ENCODE peak calls at places on chromosomes 16 and 17, in six cellular contexts. X is colonic mucosa, W is aorta, D is cardiac muscle cell, C is left lung, F is SK-N-SH. G is an unnamed sample.
A peak's percentile ranks its signal among the peaks of the same experiment; 100 is the strongest.

GRCh38 chr16:31404353-31405064 is 11.4 kb downstream of the ITGAD start:
- DNase-seq in W (no peak), X (no peak), F (no peak), C (no peak), D (no peak), G (no peak)

GRCh38 chr17:78484300-78485159 is 92.7 kb downstream of the DNAH17 start:
- DNase-seq in C (peak; percentile 90), W (no peak), D (peak; percentile 32), F (no peak), X (peak; percentile 69), G (peak; percentile 39)

GRCh38 chr17:64503341-64503740 is 2.7 kb downstream of the DDX5 start:
- DNase-seq in C (no peak), W (no peak), D (no peak), X (no peak), F (no peak), G (no peak)

GRCh38 chr17:49358638-49359247 is 3.3 kb downstream of the ZNF652 start:
- DNase-seq in D (peak; percentile 7), F (no peak), W (no peak), X (no peak), C (no peak), G (no peak)

GRCh38 chr17:73165616-73166404 is 1.0 kb downstream of the SSTR2 start:
- DNase-seq in F (peak; percentile 75), W (no peak), D (no peak), X (no peak), C (no peak), G (no peak)

GRCh38 chr17:43360376-43360738 is 38.4 kb upstream of the ARL4D start:
- DNase-seq in D (no peak), W (no peak), F (peak; percentile 44), C (no peak), X (peak; percentile 39), G (peak; percentile 77)

GRCh38 chr17:50071692-50072091 is 15.8 kb downstream of the ITGA3 start:
- DNase-seq in X (no peak), C (no peak), D (no peak), F (no peak), W (no peak), G (no peak)

GRCh38 chr17:44794699-44795413 is 35.2 kb downstream of the GJC1 start:
- DNase-seq in F (no peak), D (no peak), C (no peak), W (no peak), X (no peak), G (no peak)

GRCh38 chr17:42536372-42537155 is 523 bp downstream of the NAGLU start:
- DNase-seq in X (peak; percentile 90), F (peak; percentile 92), W (peak; percentile 96), C (peak; percentile 98), D (peak; percentile 87), G (peak; percentile 52)

GRCh38 chr17:32917081-32917480 is 10.9 kb upstream of the TMEM98 start:
- DNase-seq in X (no peak), W (no peak), D (no peak), F (no peak), C (no peak), G (no peak)

GRCh38 chr16:12426122-12426521 is 377.6 kb downstream of the CPPED1 start:
- DNase-seq in W (no peak), D (no peak), F (peak; percentile 54), X (no peak), C (no peak), G (no peak)

GRCh38 chr17:51425793-51426192 is 165.4 kb downstream of the UTP18 start:
- DNase-seq in D (no peak), W (no peak), C (no peak), F (no peak), X (no peak), G (no peak)

GRCh38 chr16:3274490-3274889 is 8.8 kb upstream of the ZNF263 start:
- DNase-seq in D (peak; percentile 32), F (no peak), C (no peak), X (no peak), W (no peak), G (no peak)

GRCh38 chr17:53472586-53472985 is 350.1 kb upstream of the KIF2B start:
- DNase-seq in D (no peak), C (no peak), F (no peak), X (no peak), W (no peak), G (no peak)

GRCh38 chr17:30549864-30550511 is 72.8 kb downstream of the GOSR1 start:
- DNase-seq in X (no peak), D (no peak), W (no peak), F (no peak), C (no peak), G (no peak)

GRCh38 chr16:74756203-74756602 is 18.4 kb downstream of the FA2H start:
- DNase-seq in X (no peak), F (no peak), W (peak; percentile 42), C (peak; percentile 59), D (peak; percentile 44), G (no peak)

GRCh38 chr17:5011928-5012327 is 14.2 kb downstream of the KIF1C start:
- DNase-seq in X (no peak), F (no peak), C (no peak), W (no peak), D (no peak), G (no peak)

GRCh38 chr17:40327735-40328385 is 18.9 kb downstream of the RARA start:
- DNase-seq in C (peak; percentile 78), W (no peak), X (peak; percentile 42), F (no peak), D (no peak), G (no peak)

DNA sequence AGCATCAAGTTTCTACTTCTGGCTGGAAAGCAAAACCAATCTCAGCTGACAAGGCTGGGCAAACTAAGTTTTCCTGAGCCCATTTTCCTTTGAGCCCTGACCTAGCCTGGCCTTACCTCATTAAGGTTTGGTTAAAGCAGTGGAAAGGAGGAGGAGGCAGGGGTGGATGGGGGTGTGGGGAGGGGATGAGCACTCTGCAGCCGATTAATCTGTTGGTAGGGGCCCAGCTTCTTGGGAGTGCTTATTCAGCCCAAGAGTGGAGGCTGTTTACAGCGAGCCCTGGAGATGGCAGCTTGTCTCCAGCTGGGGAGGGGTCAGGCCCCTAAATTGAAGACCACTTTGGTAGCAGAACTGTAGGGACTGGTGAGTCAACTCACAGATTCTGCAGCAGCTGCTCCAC is 12.0 kb downstream of the SMCR8 start:
- DNase-seq in F (no peak), C (no peak), D (no peak), X (no peak), W (no peak), G (no peak)
- H3K36me3 ChIP-seq in F (peaks cover 12% of the 10 kb centered on the region), C (no peaks in the 10 kb centered on the region), D (peaks cover 13% of the 10 kb centered on the region), X (peaks cover 4% of the 10 kb centered on the region), W (peaks cover 3% of the 10 kb centered on the region), G (peaks cover 59% of the 10 kb centered on the region)

GRCh38 chr17:17783825-17784598 is 52.8 kb downstream of the SREBF1 start:
- DNase-seq in X (peak; percentile 50), D (peak; percentile 71), F (no peak), C (no peak), W (peak; percentile 80), G (no peak)

GRCh38 chr17:17782425-17783120 is 54.2 kb downstream of the SREBF1 start:
- DNase-seq in C (no peak), W (no peak), X (peak; percentile 44), F (peak; percentile 75), D (peak; percentile 66), G (no peak)

GRCh38 chr17:17783121-17783824 is 53.5 kb downstream of the SREBF1 start:
- DNase-seq in C (no peak), D (peak; percentile 84), X (peak; percentile 78), F (peak; percentile 76), W (peak; percentile 85), G (peak; percentile 50)

GRCh38 chr17:17780941-17781590 is 55.7 kb downstream of the SREBF1 start:
- DNase-seq in X (peak; percentile 29), D (peak; percentile 82), C (no peak), W (no peak), F (peak; percentile 54), G (no peak)

GRCh38 chr17:17781591-17782424 is 55.0 kb downstream of the SREBF1 start:
- DNase-seq in X (peak; percentile 70), D (peak; percentile 95), F (peak; percentile 81), W (peak; percentile 92), C (no peak), G (peak; percentile 18)
- H3K4me3 ChIP-seq in X (peak overlapping the region; percentile 47), D (peak overlapping the region; percentile 42), F (peak overlapping the region; percentile 52), W (peak overlapping the region; percentile 42), C (peak overlapping the region; percentile 41), G (peak overlapping the region; percentile 68)

GRCh38 chr16:19135201-19135838 is 21.6 kb downstream of the ITPRIPL2 start:
- DNase-seq in W (no peak), X (no peak), C (no peak), F (no peak), D (no peak), G (no peak)
- H3K36me3 ChIP-seq in W (no peaks in the 10 kb centered on the region), X (no peaks in the 10 kb centered on the region), C (no peaks in the 10 kb centered on the region), F (no peaks in the 10 kb centered on the region), D (no peaks in the 10 kb centered on the region), G (no peaks in the 10 kb centered on the region)

DNA sequence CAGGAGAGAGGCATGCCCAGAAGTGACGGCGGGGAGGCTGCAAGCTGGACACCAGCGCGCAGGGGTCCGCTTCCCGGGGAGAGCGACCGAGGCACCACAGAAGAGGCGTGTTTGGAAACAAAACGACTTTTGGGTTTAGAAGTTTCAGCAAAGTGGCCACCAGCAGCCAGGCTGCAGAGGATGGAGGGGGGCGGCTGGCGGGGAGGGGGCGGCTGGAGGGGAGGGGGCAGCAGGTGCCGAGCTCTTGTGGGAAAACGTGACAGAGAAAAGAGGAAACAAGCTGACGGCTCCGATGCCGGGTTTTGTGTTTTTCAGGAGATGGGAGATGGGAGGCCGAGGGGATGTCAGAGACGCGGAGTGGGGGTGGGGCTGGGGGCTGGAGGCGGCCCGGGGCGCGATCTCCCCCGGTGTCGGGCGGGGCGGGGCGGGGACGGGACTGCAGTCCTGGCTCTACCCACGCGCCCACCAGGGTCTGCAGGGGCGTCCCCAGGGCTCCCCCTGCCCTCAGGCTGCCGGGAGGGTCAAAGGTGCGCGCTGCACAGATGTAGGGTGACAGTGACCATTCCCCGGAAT is 32.1 kb upstream of the RPH3AL start:
- DNase-seq in W (peak; percentile 70), C (no peak), D (no peak), F (no peak), X (no peak), G (no peak)
- H3K4me3 ChIP-seq in W (no peak overlapping the region), C (peak overlapping the region; percentile 32), D (peak overlapping the region; percentile 61), F (no peak overlapping the region), X (peak overlapping the region; percentile 53), G (peak overlapping the region; percentile 63)

DNA sequence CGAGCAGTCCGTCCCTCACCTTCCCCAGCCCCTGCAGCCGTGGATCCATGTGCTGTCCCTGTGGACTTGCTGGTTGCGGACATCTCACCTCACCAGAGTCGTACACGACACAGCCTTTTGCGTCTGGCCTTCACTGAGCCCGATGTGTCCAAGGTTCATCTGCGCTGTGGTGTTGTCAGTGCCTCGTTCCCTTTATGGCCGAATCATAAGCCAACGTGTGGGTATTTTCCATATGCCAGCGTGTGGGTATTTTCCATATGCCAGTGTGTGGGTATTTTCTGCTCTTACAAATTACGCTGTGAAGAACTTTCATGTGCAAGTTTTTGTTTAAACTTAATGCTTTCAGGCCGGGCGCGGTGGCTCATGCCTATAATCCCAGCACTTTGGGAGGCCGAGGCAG is 31.6 kb downstream of the TBCD start:
- DNase-seq in C (no peak), F (no peak), W (no peak), D (no peak), X (no peak), G (no peak)
- H3K36me3 ChIP-seq in C (no peaks in the 10 kb centered on the region), F (peaks cover 9% of the 10 kb centered on the region), W (peaks cover 5% of the 10 kb centered on the region), D (peaks cover 13% of the 10 kb centered on the region), X (no peaks in the 10 kb centered on the region), G (peaks cover 9% of the 10 kb centered on the region)

GRCh38 chr17:48022906-48023305 is 14.7 kb downstream of the COPZ2 start:
- DNase-seq in X (no peak), D (no peak), W (no peak), C (no peak), F (peak; percentile 3), G (no peak)
- H3K4me3 ChIP-seq in X (no peak overlapping the region), D (peak overlapping the region; percentile 21), W (no peak overlapping the region), C (no peak overlapping the region), F (no peak overlapping the region), G (no peak overlapping the region)

G was measured in effector memory CD4-positive, alpha-beta T cell.